ENCODE peak calls at places on chromosomes 12 and 14, in six cellular contexts. H is mammary epithelial cell, N is fibroblast of lung, V is HepG2, M is neural progenitor cell, Q is A673. L is an unnamed sample.

GRCh38 chr12:78194448-78194847 is 363.8 kb downstream of the NAV3 start:
- DNase-seq in H (peak; percentile 72), V (no peak), N (peak; percentile 93), Q (no peak), M (no peak), L (peak; percentile 95)

GRCh38 chr14:20379743-20380142 is 33.6 kb downstream of the TEP1 start:
- DNase-seq in M (no peak), H (no peak), V (no peak), Q (no peak), N (no peak), L (no peak)

GRCh38 chr14:78178971-78179370 is 8.8 kb downstream of the NRXN3 start:
- DNase-seq in V (no peak), N (no peak), Q (no peak), H (no peak), M (no peak), L (no peak)

GRCh38 chr12:89947437-89948265 is 239.0 kb upstream of the ATP2B1 start:
- DNase-seq in V (no peak), Q (peak; percentile 81), M (no peak), H (peak; percentile 89), N (peak; percentile 96), L (peak; percentile 90)

GRCh38 chr14:61460853-61461611 is 139.7 kb downstream of the PRKCH start:
- DNase-seq in M (no peak), H (peak; percentile 91), N (no peak), Q (no peak), V (peak; percentile 58), L (peak; percentile 29)

GRCh38 chr12:57582440-57582839 is 8.6 kb upstream of the PIP4K2C start:
- DNase-seq in M (no peak), Q (no peak), V (no peak), H (no peak), N (no peak), L (no peak)

GRCh38 chr12:101713059-101713682 is 15.7 kb downstream of the CHPT1 start:
- DNase-seq in N (no peak), M (peak; percentile 4), H (no peak), V (peak; percentile 85), Q (no peak), L (no peak)

GRCh38 chr12:30400349-30400748 is 295.3 kb downstream of the IPO8 start:
- DNase-seq in Q (no peak), M (no peak), H (no peak), N (no peak), V (no peak), L (no peak)

GRCh38 chr12:92467886-92468285 is 234.9 kb upstream of the PLEKHG7 start:
- DNase-seq in N (no peak), V (no peak), H (no peak), M (no peak), Q (no peak), L (no peak)

GRCh38 chr14:79614443-79614842 is 596.9 kb downstream of the DIO2 start:
- DNase-seq in M (no peak), H (no peak), V (no peak), N (no peak), Q (no peak), L (no peak)

GRCh38 chr14:38065101-38065762 is 142.5 kb upstream of the SSTR1 start:
- DNase-seq in N (no peak), V (no peak), M (no peak), H (no peak), Q (no peak), L (no peak)

GRCh38 chr14:101405171-101405883 is 156.0 kb upstream of the DIO3 start:
- DNase-seq in M (no peak), N (peak; percentile 99), H (no peak), V (no peak), Q (peak; percentile 29), L (peak; percentile 33)

GRCh38 chr14:95514131-95515079 is 2.0 kb downstream of the SYNE3 start:
- DNase-seq in M (no peak), N (no peak), Q (no peak), H (peak; percentile 75), V (no peak), L (no peak)

GRCh38 chr14:23284654-23285529 is 1.0 kb downstream of the HOMEZ start:
- DNase-seq in M (no peak), Q (no peak), N (no peak), H (peak; percentile 57), V (peak; percentile 39), L (peak; percentile 51)

GRCh38 chr12:28242129-28242887 is 52.1 kb downstream of the CCDC91 start:
- DNase-seq in V (no peak), M (no peak), N (no peak), H (no peak), Q (no peak), L (no peak)

GRCh38 chr12:106070147-106070546 is 68.6 kb downstream of the NUAK1 start:
- DNase-seq in H (no peak), M (no peak), V (no peak), Q (no peak), N (no peak), L (no peak)

GRCh38 chr12:34341362-34341733 is 319.1 kb downstream of the ALG10 start:
- DNase-seq in M (no peak), Q (no peak), V (no peak), H (no peak), N (no peak), L (no peak)

GRCh38 chr14:68495638-68496114 is 297.2 kb downstream of the ZFP36L1 start:
- DNase-seq in Q (no peak), M (no peak), H (no peak), V (no peak), N (no peak), L (no peak)

GRCh38 chr14:92724516-92725340 is 23.7 kb downstream of the LGMN start:
- DNase-seq in N (no peak), Q (no peak), V (peak; percentile 89), H (no peak), M (peak; percentile 30), L (no peak)

GRCh38 chr12:46208370-46208769 is 60.5 kb downstream of the SLC38A1 start:
- DNase-seq in M (no peak), V (no peak), H (no peak), Q (no peak), N (no peak), L (no peak)

GRCh38 chr12:70660002-70660604 is 22.9 kb upstream of the PTPRB start:
- DNase-seq in N (no peak), V (no peak), H (no peak), Q (no peak), M (no peak), L (no peak)

GRCh38 chr12:84497819-84498218 is 414.8 kb downstream of the SLC6A15 start:
- DNase-seq in Q (peak; percentile 38), M (peak; percentile 9), H (no peak), N (peak; percentile 55), V (peak; percentile 15), L (peak; percentile 9)

GRCh38 chr14:68781161-68782021 is 11.5 kb downstream of the ZFP36L1 start:
- DNase-seq in H (no peak), M (no peak), N (no peak), V (no peak), Q (no peak), L (no peak)

GRCh38 chr12:53482626-53483165 is 16.6 kb downstream of the MAP3K12 start:
- DNase-seq in Q (no peak), M (no peak), V (no peak), N (no peak), H (no peak), L (no peak)
- TF ChIP-seq EZH2 in Q (no peak), M (no peak), V (no peak), N (no peak), H (no peak), L (no peak)

GRCh38 chr12:59792647-59793046 is 196.8 kb downstream of the SLC16A7 start:
- DNase-seq in Q (no peak), N (no peak), M (no peak), V (no peak), H (no peak), L (no peak)
- H3K9me3 ChIP-seq in Q (no peaks in the 10 kb centered on the region), N (no peaks in the 10 kb centered on the region), M (no peaks in the 10 kb centered on the region), V (peaks cover 44% of the 10 kb centered on the region), H (no peaks in the 10 kb centered on the region), L (no peaks in the 10 kb centered on the region)

GRCh38 chr12:31903025-31903424 is 56.2 kb upstream of the RESF1 start:
- DNase-seq in M (no peak), H (no peak), N (no peak), V (no peak), Q (no peak), L (no peak)
- TF ChIP-seq EZH2 in M (no peak), H (no peak), N (no peak), V (no peak), Q (no peak), L (no peak)

GRCh38 chr14:104125011-104125410 is 13.4 kb upstream of the KIF26A start:
- DNase-seq in M (no peak), N (no peak), V (no peak), Q (no peak), H (no peak), L (no peak)
- H3K9me3 ChIP-seq in M (peaks cover 3% of the 10 kb centered on the region), N (no peaks in the 10 kb centered on the region), V (peaks cover 11% of the 10 kb centered on the region), Q (peaks cover 26% of the 10 kb centered on the region), H (peaks cover 9% of the 10 kb centered on the region), L (peaks cover 4% of the 10 kb centered on the region)

DNA sequence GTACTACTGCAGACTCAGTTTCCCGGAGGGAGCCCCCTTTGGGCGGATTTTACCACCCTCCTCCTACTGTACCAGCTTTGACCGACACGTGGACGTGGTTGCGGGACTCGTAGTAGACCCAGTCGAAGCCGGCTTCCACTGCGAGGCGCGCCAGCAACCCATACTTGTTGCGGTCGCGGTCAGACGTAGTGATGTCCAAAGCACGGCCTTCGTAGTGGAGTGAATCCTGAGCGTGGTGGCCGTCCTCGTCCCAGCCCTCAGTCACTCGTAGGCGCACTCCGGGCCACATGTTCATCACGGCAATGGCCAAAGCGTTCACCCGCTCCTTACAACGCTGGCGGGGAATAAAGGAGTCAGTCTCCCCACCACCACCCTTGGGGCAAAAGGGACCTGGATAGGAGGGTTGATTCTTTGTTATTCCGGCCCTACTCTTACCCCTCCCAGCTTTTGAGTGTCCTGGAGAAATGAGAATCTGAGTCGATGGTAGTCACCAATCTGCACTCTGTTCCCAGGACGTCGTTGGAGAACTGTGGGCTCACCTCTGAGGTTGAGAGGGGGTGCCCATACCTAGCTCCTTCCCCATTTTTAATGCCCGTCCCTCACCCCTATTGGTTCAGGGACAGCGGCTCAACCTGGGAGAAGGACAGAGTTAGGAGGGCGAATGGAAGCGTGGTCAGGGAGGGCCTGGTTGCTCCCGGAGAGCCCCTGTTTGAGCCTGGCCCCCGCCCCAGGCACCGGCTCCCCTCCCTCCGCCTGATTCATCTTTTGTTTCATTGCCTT is 3.4 kb downstream of the DHH start:
- DNase-seq in V (no peak), N (no peak), M (peak; percentile 38), H (no peak), Q (no peak), L (peak; percentile 32)
- TF ChIP-seq EZH2 in V (no peak), N (no peak), M (no peak), H (no peak), Q (no peak), L (no peak)

GRCh38 chr12:24952389-24952788 is 3.5 kb upstream of the BCAT1 start:
- DNase-seq in V (no peak), Q (no peak), H (no peak), N (no peak), M (no peak), L (no peak)
- H3K9me3 ChIP-seq in V (no peaks in the 10 kb centered on the region), Q (no peaks in the 10 kb centered on the region), H (no peaks in the 10 kb centered on the region), N (no peaks in the 10 kb centered on the region), M (no peaks in the 10 kb centered on the region), L (no peaks in the 10 kb centered on the region)

L was measured in GM23248.